ENCODE peak calls at places on chromosomes 5 and 9, in seven cellular contexts. T, R, J, M, W, E and Y are unnamed samples.

GRCh38 chr9:6581266-6581665 is 64.3 kb downstream of the GLDC start:
- DNase-seq in T (no peak), R (no peak), J (no peak), M (no peak), W (no peak), E (no peak), Y (no peak)

GRCh38 chr5:81165493-81166119 is 67.5 kb upstream of the CKMT2 start:
- DNase-seq in T (no peak), R (peak; percentile 29), J (peak; percentile 69), M (peak; percentile 15), W (peak; percentile 55), E (peak; percentile 82), Y (no peak)

GRCh38 chr5:87770016-87770415 is 357.3 kb upstream of the CCNH start:
- DNase-seq in T (no peak), R (no peak), J (no peak), M (no peak), W (no peak), E (no peak), Y (no peak)

GRCh38 chr9:95515272-95516113 is 1.3 kb downstream of the PTCH1 start:
- DNase-seq in T (no peak), R (no peak), J (no peak), M (no peak), W (no peak), E (no peak), Y (no peak)

GRCh38 chr5:139415221-139415861 is 11.5 kb upstream of the SPATA24 start:
- DNase-seq in T (no peak), R (peak; percentile 64), J (no peak), M (no peak), W (no peak), E (peak; percentile 90), Y (no peak)

GRCh38 chr5:179270581-179271300 is 74.5 kb downstream of the ADAMTS2 start:
- DNase-seq in T (peak; percentile 79), R (no peak), J (peak; percentile 92), M (no peak), W (peak; percentile 14), E (no peak), Y (no peak)

GRCh38 chr5:9207820-9208418 is 338.0 kb downstream of the SEMA5A start:
- DNase-seq in T (no peak), R (no peak), J (peak; percentile 78), M (no peak), W (no peak), E (peak; percentile 76), Y (no peak)

GRCh38 chr9:16121593-16121992 is 568.8 kb downstream of the CCDC171 start:
- DNase-seq in T (no peak), R (no peak), J (peak; percentile 21), M (no peak), W (no peak), E (peak; percentile 75), Y (no peak)

GRCh38 chr9:36063804-36064447 is 27.2 kb downstream of the RECK start:
- DNase-seq in T (no peak), R (no peak), J (peak; percentile 69), M (no peak), W (no peak), E (peak; percentile 23), Y (no peak)

GRCh38 chr9:124767830-124768229 is 3.3 kb downstream of the NR6A1 start:
- DNase-seq in T (no peak), R (no peak), J (no peak), M (no peak), W (no peak), E (no peak), Y (no peak)
- H3K4me3 ChIP-seq in T (no peak overlapping the region), R (no peak overlapping the region), J (no peak overlapping the region), M (no peak overlapping the region), W (no peak overlapping the region), E (no peak overlapping the region), Y (no peak overlapping the region)

GRCh38 chr5:136404616-136405015 is 39.3 kb upstream of the TRPC7 start:
- DNase-seq in T (no peak), R (no peak), J (no peak), M (no peak), W (no peak), E (no peak), Y (no peak)
- TF ChIP-seq CTCF in T (no peak), R (no peak), J (no peak), M (no peak), W (no peak), E (no peak), Y (no peak)

GRCh38 chr5:68369436-68370125 is 154.0 kb downstream of the PIK3R1 start:
- DNase-seq in T (no peak), R (no peak), J (no peak), M (no peak), W (no peak), E (no peak), Y (no peak)
- H3K4me3 ChIP-seq in T (no peak overlapping the region), R (no peak overlapping the region), J (no peak overlapping the region), M (no peak overlapping the region), W (no peak overlapping the region), E (no peak overlapping the region), Y (no peak overlapping the region)

DNA sequence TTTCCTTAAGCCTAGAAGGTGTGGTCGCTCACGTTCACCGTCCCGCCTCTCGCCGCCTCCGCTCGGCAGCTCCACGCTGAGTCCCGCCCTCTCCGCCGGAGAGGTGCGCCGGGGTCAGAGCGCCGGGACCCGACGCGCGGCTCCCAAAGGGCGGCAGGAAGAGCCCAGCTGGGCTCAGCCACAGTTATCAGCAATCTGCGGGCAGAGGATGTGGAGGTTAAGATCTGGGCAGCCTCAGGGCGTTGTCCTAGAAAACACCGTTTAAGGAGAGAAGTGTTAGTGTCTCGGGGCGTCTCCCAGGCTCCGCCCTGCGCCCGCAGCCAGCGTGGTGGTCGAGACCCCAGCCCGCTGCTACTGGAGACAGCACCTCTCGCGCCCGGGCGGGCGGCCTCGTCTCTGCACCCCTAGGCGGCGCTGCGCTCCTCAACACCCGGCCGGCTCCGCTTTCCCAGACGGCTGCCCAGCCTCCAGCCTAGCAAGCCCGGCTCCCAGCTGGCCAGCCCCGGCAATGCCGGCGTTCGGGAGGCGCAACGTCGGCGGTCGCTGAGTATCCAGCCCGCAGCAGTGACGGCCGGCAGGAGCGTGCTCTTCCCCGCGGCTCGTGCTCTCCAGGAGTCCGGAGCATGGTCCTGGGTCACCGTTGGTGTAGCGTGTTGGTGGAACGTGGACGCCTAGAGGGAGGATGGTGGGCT is at the start of gene PCDHAC1:
- DNase-seq in T (peak; percentile 74), R (peak; percentile 73), J (peak; percentile 69), M (no peak), W (peak; percentile 73), E (peak; percentile 67), Y (peak; percentile 34)
- TF ChIP-seq CTCF in T (peak; percentile 57), R (peak; percentile 50), J (peak; percentile 64), M (peak; percentile 65), W (peak; percentile 64), E (peak; percentile 50), Y (peak; percentile 86)

DNA sequence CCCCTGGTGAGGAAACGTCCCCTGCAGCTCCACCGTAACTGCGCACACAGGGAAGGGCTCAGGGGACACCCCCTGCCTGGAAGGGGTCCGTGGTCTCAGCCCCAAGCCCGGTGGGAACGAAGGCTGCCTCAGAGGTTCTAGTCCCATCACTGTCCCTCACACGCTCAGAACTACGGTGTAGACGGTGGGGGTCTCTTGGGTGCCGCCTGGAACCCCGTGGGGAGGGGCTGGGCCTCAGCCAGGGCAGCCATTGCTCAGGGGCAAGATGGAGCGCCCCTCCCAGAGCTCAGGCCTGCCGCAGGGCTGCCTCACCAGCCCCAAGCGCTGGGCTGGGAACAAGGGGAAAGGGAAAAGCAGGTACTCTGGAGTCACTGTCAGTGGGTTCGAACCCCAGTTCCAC is 2.9 kb downstream of the AGPAT2 start:
- DNase-seq in T (no peak), R (peak; percentile 9), J (no peak), M (no peak), W (no peak), E (no peak), Y (no peak)
- H3K4me3 ChIP-seq in T (no peak overlapping the region), R (no peak overlapping the region), J (no peak overlapping the region), M (no peak overlapping the region), W (no peak overlapping the region), E (no peak overlapping the region), Y (no peak overlapping the region)

GRCh38 chr5:147576646-147577535 is 67.0 kb upstream of the DPYSL3 start:
- DNase-seq in T (peak; percentile 75), R (peak; percentile 73), J (peak; percentile 54), M (no peak), W (peak; percentile 47), E (peak; percentile 53), Y (no peak)
- TF ChIP-seq CTCF in T (peak; percentile 85), R (peak; percentile 74), J (peak; percentile 95), M (peak; percentile 95), W (peak; percentile 89), E (peak; percentile 96), Y (peak; percentile 96)